ENCODE peak calls at places on chromosomes 16 and 17, in eight cellular contexts. One of them, this sample, is unnamed.

GRCh38 chr16:3129137-3130131 is 5.4 kb upstream of the ZNF213 start:
- DNase-seq in B cell: peak
- DNase-seq in tibial nerve: peak
- DNase-seq in bronchial epithelial cell: peak
- DNase-seq in sigmoid colon: peak
- DNase-seq in nephron progenitor cell: peak
- DNase-seq in Calu3: peak
- DNase-seq in gastrocnemius medialis: peak
- DNase-seq in this sample: peak

GRCh38 chr16:19846421-19846820 is 38.2 kb downstream of the GPRC5B start:
- DNase-seq in B cell: no peak
- DNase-seq in tibial nerve: no peak
- DNase-seq in bronchial epithelial cell: no peak
- DNase-seq in sigmoid colon: no peak
- DNase-seq in nephron progenitor cell: no peak
- DNase-seq in Calu3: no peak
- DNase-seq in gastrocnemius medialis: no peak
- DNase-seq in this sample: no peak

GRCh38 chr17:30363715-30364202 is 15.0 kb upstream of the CPD start:
- DNase-seq in B cell: peak
- DNase-seq in tibial nerve: no peak
- DNase-seq in bronchial epithelial cell: peak
- DNase-seq in sigmoid colon: no peak
- DNase-seq in nephron progenitor cell: no peak
- DNase-seq in Calu3: peak
- DNase-seq in gastrocnemius medialis: peak
- DNase-seq in this sample: no peak

GRCh38 chr17:34269969-34270368 is at the start of gene CCL7:
- DNase-seq in B cell: no peak
- DNase-seq in tibial nerve: no peak
- DNase-seq in bronchial epithelial cell: peak
- DNase-seq in sigmoid colon: no peak
- DNase-seq in nephron progenitor cell: no peak
- DNase-seq in Calu3: no peak
- DNase-seq in gastrocnemius medialis: no peak
- DNase-seq in this sample: no peak

GRCh38 chr17:36661047-36661666 is 59.8 kb downstream of the MRM1 start:
- DNase-seq in B cell: no peak
- DNase-seq in tibial nerve: no peak
- DNase-seq in bronchial epithelial cell: no peak
- DNase-seq in sigmoid colon: no peak
- DNase-seq in nephron progenitor cell: no peak
- DNase-seq in Calu3: no peak
- DNase-seq in gastrocnemius medialis: no peak
- DNase-seq in this sample: no peak

GRCh38 chr17:5399767-5400166 is 19.7 kb downstream of the NUP88 start:
- DNase-seq in B cell: no peak
- DNase-seq in tibial nerve: no peak
- DNase-seq in bronchial epithelial cell: no peak
- DNase-seq in sigmoid colon: no peak
- DNase-seq in nephron progenitor cell: no peak
- DNase-seq in Calu3: no peak
- DNase-seq in gastrocnemius medialis: no peak
- DNase-seq in this sample: no peak

GRCh38 chr17:18363021-18363941 is at the start of gene SHMT1:
- DNase-seq in B cell: peak
- DNase-seq in tibial nerve: peak
- DNase-seq in bronchial epithelial cell: peak
- DNase-seq in sigmoid colon: peak
- DNase-seq in nephron progenitor cell: peak
- DNase-seq in Calu3: peak
- DNase-seq in gastrocnemius medialis: peak
- DNase-seq in this sample: peak

GRCh38 chr16:815861-816260 is 15.3 kb upstream of the GNG13 start:
- DNase-seq in B cell: no peak
- DNase-seq in tibial nerve: no peak
- DNase-seq in bronchial epithelial cell: no peak
- DNase-seq in sigmoid colon: no peak
- DNase-seq in nephron progenitor cell: no peak
- DNase-seq in Calu3: no peak
- DNase-seq in gastrocnemius medialis: no peak
- DNase-seq in this sample: no peak

GRCh38 chr16:71658771-71659170 is 32.8 kb downstream of the MARVELD3 start:
- DNase-seq in B cell: no peak
- DNase-seq in tibial nerve: no peak
- DNase-seq in bronchial epithelial cell: no peak
- DNase-seq in sigmoid colon: no peak
- DNase-seq in nephron progenitor cell: no peak
- DNase-seq in Calu3: no peak
- DNase-seq in gastrocnemius medialis: no peak
- DNase-seq in this sample: no peak

GRCh38 chr17:19770985-19771710 is 23.1 kb upstream of the ALDH3A1 start:
- DNase-seq in B cell: no peak
- DNase-seq in tibial nerve: no peak
- DNase-seq in bronchial epithelial cell: no peak
- DNase-seq in sigmoid colon: no peak
- DNase-seq in nephron progenitor cell: no peak
- DNase-seq in Calu3: no peak
- DNase-seq in gastrocnemius medialis: no peak
- DNase-seq in this sample: no peak

GRCh38 chr16:10877472-10877946 is 507 bp downstream of the CIITA start:
- DNase-seq in B cell: no peak
- DNase-seq in tibial nerve: no peak
- DNase-seq in bronchial epithelial cell: no peak
- DNase-seq in sigmoid colon: no peak
- DNase-seq in nephron progenitor cell: no peak
- DNase-seq in Calu3: no peak
- DNase-seq in gastrocnemius medialis: no peak
- DNase-seq in this sample: no peak

DNA sequence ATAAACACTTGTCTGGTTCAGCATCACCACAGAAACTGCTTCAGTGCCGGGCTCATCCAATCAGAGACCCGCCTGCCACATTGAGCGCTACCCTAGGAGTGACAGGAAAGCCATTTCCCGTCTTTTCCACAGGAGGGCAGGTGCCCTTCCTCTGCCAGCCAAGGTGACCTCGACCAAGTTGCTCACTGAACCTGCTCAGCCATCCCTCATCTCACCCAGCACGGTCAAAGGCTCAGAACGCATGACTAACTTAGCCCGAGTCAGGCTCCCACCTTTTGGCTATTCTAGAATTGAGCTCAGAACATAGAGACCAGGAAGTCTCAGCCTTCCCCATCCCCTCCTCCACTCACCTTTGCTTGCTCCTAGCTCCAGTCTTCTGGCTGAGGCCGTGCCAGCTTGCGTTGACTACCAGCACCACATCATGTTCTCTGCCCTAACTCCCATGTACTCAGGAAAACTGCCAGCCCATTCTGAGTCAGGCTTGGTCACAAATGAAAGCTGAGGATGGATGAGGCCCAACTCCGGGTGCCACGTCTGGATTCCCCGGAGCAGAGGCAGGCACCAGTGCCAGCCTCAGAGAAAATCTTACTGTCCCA is 15.6 kb downstream of the MRPS23 start:
- DNase-seq in B cell: no peak
- DNase-seq in tibial nerve: no peak
- DNase-seq in bronchial epithelial cell: peak
- DNase-seq in sigmoid colon: peak
- DNase-seq in nephron progenitor cell: peak
- DNase-seq in Calu3: no peak
- DNase-seq in gastrocnemius medialis: peak
- DNase-seq in this sample: no peak
- TF ChIP-seq CTCF in B cell: no peak
- TF ChIP-seq CTCF in tibial nerve: no peak
- TF ChIP-seq CTCF in bronchial epithelial cell: peak
- TF ChIP-seq CTCF in sigmoid colon: no peak
- TF ChIP-seq CTCF in nephron progenitor cell: no peak
- TF ChIP-seq CTCF in Calu3: no peak
- TF ChIP-seq CTCF in gastrocnemius medialis: no peak
- TF ChIP-seq CTCF in this sample: no peak

DNA sequence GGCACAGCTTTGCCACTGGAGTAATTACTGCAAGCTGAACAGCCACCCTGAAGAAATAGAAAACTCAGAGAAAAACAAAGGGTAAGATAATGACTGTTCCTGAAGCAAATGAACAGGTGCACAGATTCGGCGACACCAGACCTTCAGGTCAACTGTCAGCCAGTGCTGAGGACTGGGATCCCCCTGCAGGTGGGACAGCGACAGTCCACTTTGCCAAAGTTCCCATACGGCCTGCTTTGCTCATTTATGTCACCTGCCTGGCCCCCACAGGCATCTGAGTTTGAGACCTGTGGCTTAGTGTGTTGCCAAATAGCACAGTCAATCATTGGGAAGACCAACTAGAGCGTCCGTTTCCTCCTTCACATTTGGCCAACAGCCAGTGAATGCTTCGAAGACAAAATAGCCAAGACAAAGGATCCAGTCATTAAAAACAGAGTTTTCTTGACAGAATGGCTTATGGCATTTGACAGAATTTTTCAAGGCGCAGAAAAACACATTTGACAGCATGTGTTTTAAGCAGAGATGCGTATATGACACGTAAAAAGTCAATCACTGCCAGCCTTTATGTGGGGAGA is 113.8 kb downstream of the ABCC12 start:
- DNase-seq in B cell: no peak
- DNase-seq in tibial nerve: no peak
- DNase-seq in bronchial epithelial cell: no peak
- DNase-seq in sigmoid colon: no peak
- DNase-seq in nephron progenitor cell: peak
- DNase-seq in Calu3: peak
- DNase-seq in gastrocnemius medialis: no peak
- DNase-seq in this sample: peak
- TF ChIP-seq CTCF in B cell: no peak
- TF ChIP-seq CTCF in tibial nerve: no peak
- TF ChIP-seq CTCF in bronchial epithelial cell: peak
- TF ChIP-seq CTCF in sigmoid colon: no peak
- TF ChIP-seq CTCF in nephron progenitor cell: peak
- TF ChIP-seq CTCF in Calu3: no peak
- TF ChIP-seq CTCF in gastrocnemius medialis: no peak
- TF ChIP-seq CTCF in this sample: peak

GRCh38 chr17:48376926-48377325 is 53.1 kb downstream of the SKAP1 start:
- DNase-seq in B cell: no peak
- DNase-seq in tibial nerve: no peak
- DNase-seq in bronchial epithelial cell: no peak
- DNase-seq in sigmoid colon: no peak
- DNase-seq in nephron progenitor cell: no peak
- DNase-seq in Calu3: no peak
- DNase-seq in gastrocnemius medialis: no peak
- DNase-seq in this sample: no peak

GRCh38 chr17:48374650-48375230 is 55.3 kb downstream of the SKAP1 start:
- DNase-seq in B cell: peak
- DNase-seq in tibial nerve: no peak
- DNase-seq in bronchial epithelial cell: peak
- DNase-seq in sigmoid colon: no peak
- DNase-seq in nephron progenitor cell: no peak
- DNase-seq in Calu3: peak
- DNase-seq in gastrocnemius medialis: no peak
- DNase-seq in this sample: peak

GRCh38 chr17:48375356-48375755 is 54.7 kb downstream of the SKAP1 start:
- DNase-seq in B cell: no peak
- DNase-seq in tibial nerve: no peak
- DNase-seq in bronchial epithelial cell: peak
- DNase-seq in sigmoid colon: no peak
- DNase-seq in nephron progenitor cell: no peak
- DNase-seq in Calu3: no peak
- DNase-seq in gastrocnemius medialis: no peak
- DNase-seq in this sample: no peak

GRCh38 chr17:48378238-48378637 is 51.8 kb downstream of the SKAP1 start:
- DNase-seq in B cell: no peak
- DNase-seq in tibial nerve: no peak
- DNase-seq in bronchial epithelial cell: no peak
- DNase-seq in sigmoid colon: no peak
- DNase-seq in nephron progenitor cell: no peak
- DNase-seq in Calu3: no peak
- DNase-seq in gastrocnemius medialis: no peak
- DNase-seq in this sample: no peak

GRCh38 chr17:48378696-48379095 is 51.3 kb downstream of the SKAP1 start:
- DNase-seq in B cell: no peak
- DNase-seq in tibial nerve: no peak
- DNase-seq in bronchial epithelial cell: no peak
- DNase-seq in sigmoid colon: no peak
- DNase-seq in nephron progenitor cell: no peak
- DNase-seq in Calu3: no peak
- DNase-seq in gastrocnemius medialis: no peak
- DNase-seq in this sample: no peak
- TF ChIP-seq CTCF in B cell: no peak
- TF ChIP-seq CTCF in tibial nerve: no peak
- TF ChIP-seq CTCF in bronchial epithelial cell: no peak
- TF ChIP-seq CTCF in sigmoid colon: no peak
- TF ChIP-seq CTCF in nephron progenitor cell: no peak
- TF ChIP-seq CTCF in Calu3: no peak
- TF ChIP-seq CTCF in gastrocnemius medialis: no peak
- TF ChIP-seq CTCF in this sample: no peak

DNA sequence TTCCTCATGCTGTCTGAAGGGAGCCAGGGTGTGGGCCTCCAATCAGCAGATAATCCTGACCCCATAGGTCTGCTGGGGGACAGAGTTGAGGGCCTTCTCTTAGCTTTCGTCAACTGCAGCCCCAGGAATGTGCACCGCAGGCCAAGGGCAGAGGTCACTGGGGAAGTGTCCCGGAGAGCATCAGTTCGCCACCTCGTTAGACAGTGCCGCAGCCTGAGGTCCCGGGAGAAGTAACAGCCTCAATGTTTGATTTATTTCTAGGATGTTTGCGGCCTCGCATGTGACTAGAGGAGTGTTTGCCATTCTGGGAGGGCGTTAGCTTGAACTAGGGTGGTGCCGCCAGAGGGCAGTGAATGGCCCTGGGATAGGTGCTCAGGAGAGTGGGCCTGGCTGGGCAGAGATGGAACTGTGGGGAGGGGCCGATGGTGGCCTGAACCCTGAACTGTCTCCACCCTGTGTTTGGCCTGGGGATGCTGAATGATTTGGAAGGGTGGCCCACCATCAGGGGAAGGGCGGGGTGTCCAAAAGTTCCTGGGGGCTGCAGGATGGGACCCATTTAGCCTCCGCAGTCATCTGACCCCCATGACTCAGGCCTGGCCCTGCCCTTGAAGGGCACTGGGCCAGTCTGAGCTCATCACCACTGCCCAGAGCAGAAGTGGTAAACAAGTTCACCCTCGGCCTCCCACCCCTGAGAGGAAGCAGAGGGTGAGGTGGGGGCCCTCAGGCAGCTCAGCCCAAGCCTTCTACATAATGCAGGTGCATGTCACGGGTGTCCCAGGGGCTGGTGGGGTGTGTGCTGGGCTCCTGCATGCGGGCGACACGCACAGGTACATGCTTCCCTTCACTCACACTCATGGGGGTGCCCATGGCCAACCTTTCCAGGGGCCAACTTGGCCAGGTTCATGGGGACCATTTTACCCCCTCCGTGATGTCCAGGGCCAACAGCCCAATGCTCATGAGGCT is 12.4 kb upstream of the TAC4 start:
- DNase-seq in B cell: no peak
- DNase-seq in tibial nerve: no peak
- DNase-seq in bronchial epithelial cell: no peak
- DNase-seq in sigmoid colon: no peak
- DNase-seq in nephron progenitor cell: peak
- DNase-seq in Calu3: peak
- DNase-seq in gastrocnemius medialis: peak
- DNase-seq in this sample: no peak
- TF ChIP-seq CTCF in B cell: no peak
- TF ChIP-seq CTCF in tibial nerve: no peak
- TF ChIP-seq CTCF in bronchial epithelial cell: peak
- TF ChIP-seq CTCF in sigmoid colon: no peak
- TF ChIP-seq CTCF in nephron progenitor cell: no peak
- TF ChIP-seq CTCF in Calu3: peak
- TF ChIP-seq CTCF in gastrocnemius medialis: no peak
- TF ChIP-seq CTCF in this sample: no peak